ENCODE peak calls at places on chromosomes 12 and 14, in nine cellular contexts. Z is breast epithelium, Q is transverse colon, U is heart left ventricle, T is HepG2, Y is spleen, W is gastrocnemius medialis, S is IMR-90, I is tibial nerve. R is an unnamed sample.
A peak's percentile ranks its signal among the peaks of the same experiment; 100 is the strongest.

GRCh38 chr14:92960706-92961566 is 38.0 kb downstream of the CHGA start:
- DNase-seq in Q (no peak), W (no peak), Z (no peak), I (no peak), Y (peak; percentile 61), S (peak; percentile 55), T (no peak), U (no peak), R (no peak)

GRCh38 chr12:5965950-5966383 is 20.9 kb upstream of the ANO2 start:
- DNase-seq in U (peak; percentile 51), T (peak; percentile 28), W (no peak), Y (no peak), Z (no peak), Q (peak; percentile 40), S (peak; percentile 34), I (peak; percentile 20), R (no peak)

GRCh38 chr14:103628221-103628683 is 759 bp upstream of the KLC1 start:
- DNase-seq in U (peak; percentile 86), Y (peak; percentile 92), Z (peak; percentile 47), T (no peak), Q (peak; percentile 85), W (peak; percentile 64), I (peak; percentile 49), S (peak; percentile 79), R (peak; percentile 69)

GRCh38 chr12:96886998-96887677 is 19.9 kb upstream of the NEDD1 start:
- DNase-seq in Q (no peak), W (no peak), T (no peak), Y (no peak), Z (no peak), I (no peak), S (peak; percentile 66), U (no peak), R (peak; percentile 50)

GRCh38 chr12:46763230-46763629 is 62.6 kb downstream of the SLC38A4 start:
- DNase-seq in I (no peak), Q (no peak), U (no peak), S (no peak), W (no peak), T (no peak), Z (no peak), Y (no peak), R (no peak)

GRCh38 chr14:22007278-22008097 is 333.9 kb upstream of the OR4E1 start:
- DNase-seq in W (no peak), I (no peak), U (no peak), T (no peak), Z (no peak), Q (no peak), Y (no peak), S (no peak), R (no peak)

GRCh38 chr12:105076913-105077312 is 7.3 kb downstream of the ALDH1L2 start:
- DNase-seq in I (no peak), U (no peak), Q (no peak), S (no peak), Y (no peak), W (no peak), Z (no peak), T (no peak), R (no peak)

GRCh38 chr12:6962285-6963015 is 8.0 kb downstream of the PHB2 start:
- DNase-seq in I (no peak), W (no peak), U (peak; percentile 26), Z (no peak), T (no peak), Q (peak; percentile 89), Y (peak; percentile 84), S (no peak), R (no peak)

GRCh38 chr14:84112589-84112988 is 1417.4 kb upstream of the FLRT2 start:
- DNase-seq in T (no peak), Z (no peak), U (no peak), S (no peak), Y (no peak), W (no peak), I (no peak), Q (no peak), R (no peak)

GRCh38 chr12:116427200-116427932 is 131.8 kb upstream of the MAP1LC3B2 start:
- DNase-seq in Y (no peak), W (no peak), U (no peak), Z (no peak), T (no peak), S (no peak), Q (no peak), I (no peak), R (no peak)

GRCh38 chr14:65487783-65488578 is 75.5 kb downstream of the FUT8 start:
- DNase-seq in Y (no peak), I (no peak), S (no peak), U (no peak), W (no peak), T (no peak), Z (no peak), Q (no peak), R (no peak)

GRCh38 chr14:61934385-61934784 is 172.2 kb downstream of the SNAPC1 start:
- DNase-seq in I (no peak), W (no peak), Z (no peak), S (peak; percentile 99), Y (no peak), T (no peak), U (no peak), Q (no peak), R (no peak)

GRCh38 chr12:113208041-113208934 is 13.0 kb upstream of the TPCN1 start:
- DNase-seq in S (peak; percentile 79), W (peak; percentile 38), Y (peak; percentile 90), U (peak; percentile 70), Z (no peak), Q (peak; percentile 67), I (peak; percentile 47), T (no peak), R (no peak)

GRCh38 chr12:50401383-50402155 is 884 bp downstream of the LARP4 start:
- DNase-seq in Q (peak; percentile 13), W (peak; percentile 20), Z (no peak), I (peak; percentile 47), U (no peak), S (peak; percentile 51), T (no peak), Y (no peak), R (no peak)

GRCh38 chr12:5329118-5329517 is 102.8 kb upstream of the NTF3 start:
- DNase-seq in Q (no peak), T (no peak), Z (no peak), I (no peak), U (no peak), Y (no peak), W (no peak), S (no peak), R (no peak)

GRCh38 chr12:92503029-92503931 is 199.5 kb upstream of the PLEKHG7 start:
- DNase-seq in I (no peak), W (no peak), Y (no peak), S (no peak), U (peak; percentile 25), Q (no peak), Z (no peak), T (peak; percentile 60), R (peak; percentile 44)

GRCh38 chr14:64990291-64990690 is 3.6 kb downstream of the FNTB start:
- DNase-seq in Y (no peak), W (no peak), T (no peak), I (no peak), Q (no peak), S (no peak), U (no peak), Z (no peak), R (no peak)

GRCh38 chr12:14394317-14395058 is 29.0 kb downstream of the ATF7IP start:
- DNase-seq in W (no peak), T (peak; percentile 69), Q (no peak), Y (no peak), S (peak; percentile 84), I (no peak), Z (no peak), U (no peak), R (no peak)
- H3K27ac ChIP-seq in W (peak overlapping the region; percentile 65), T (peak overlapping the region; percentile 49), Q (peak overlapping the region; percentile 72), Y (peak overlapping the region; percentile 85), S (no peak overlapping the region), I (peak overlapping the region; percentile 76), Z (peak overlapping the region; percentile 59), U (peak overlapping the region; percentile 70), R (peak overlapping the region; percentile 54)

GRCh38 chr12:108357834-108358579 is 18.9 kb upstream of the CMKLR1 start:
- DNase-seq in Q (no peak), Y (no peak), T (no peak), S (no peak), Z (no peak), I (no peak), W (no peak), U (no peak), R (no peak)
- TF ChIP-seq POLR2A in Q (no peak), Y (no peak), T (no peak), S (no peak), Z (no peak), I (no peak), W (no peak), U (no peak), R (no peak)

GRCh38 chr14:97603201-97603600 is 806.0 kb downstream of the VRK1 start:
- DNase-seq in Z (no peak), Q (no peak), S (no peak), W (no peak), U (no peak), I (no peak), Y (no peak), T (no peak), R (no peak)

GRCh38 chr14:97602438-97603117 is 805.4 kb downstream of the VRK1 start:
- DNase-seq in S (no peak), I (no peak), T (no peak), U (no peak), Z (no peak), W (no peak), Q (peak; percentile 29), Y (peak; percentile 82), R (no peak)

DNA sequence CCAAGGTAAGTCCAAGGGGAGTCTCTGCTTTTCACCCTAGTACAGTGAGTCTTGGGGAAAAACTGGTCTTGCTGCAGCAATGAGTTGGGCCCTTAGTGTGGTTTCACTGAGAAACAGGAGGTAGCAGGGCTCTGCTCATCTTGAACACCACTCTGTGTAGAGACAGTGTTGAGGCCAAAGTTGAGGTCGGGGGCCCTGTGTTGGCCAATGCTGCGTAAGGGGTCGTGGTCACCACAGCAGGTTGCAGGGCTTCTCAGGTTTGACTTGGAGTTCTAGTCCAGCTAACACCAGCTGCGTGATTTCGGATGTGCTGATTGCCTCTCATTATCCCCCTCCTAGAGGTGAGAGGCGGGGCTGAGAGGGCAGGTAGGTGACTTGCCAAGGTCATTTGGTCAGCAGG is 807.5 kb downstream of the VRK1 start:
- DNase-seq in W (no peak), Y (no peak), T (no peak), I (no peak), Q (no peak), U (no peak), Z (no peak), S (no peak), R (no peak)
- H3K27ac ChIP-seq in W (no peak overlapping the region), Y (peak overlapping the region; percentile 87), T (no peak overlapping the region), I (no peak overlapping the region), Q (no peak overlapping the region), U (no peak overlapping the region), Z (no peak overlapping the region), S (no peak overlapping the region), R (no peak overlapping the region)

DNA sequence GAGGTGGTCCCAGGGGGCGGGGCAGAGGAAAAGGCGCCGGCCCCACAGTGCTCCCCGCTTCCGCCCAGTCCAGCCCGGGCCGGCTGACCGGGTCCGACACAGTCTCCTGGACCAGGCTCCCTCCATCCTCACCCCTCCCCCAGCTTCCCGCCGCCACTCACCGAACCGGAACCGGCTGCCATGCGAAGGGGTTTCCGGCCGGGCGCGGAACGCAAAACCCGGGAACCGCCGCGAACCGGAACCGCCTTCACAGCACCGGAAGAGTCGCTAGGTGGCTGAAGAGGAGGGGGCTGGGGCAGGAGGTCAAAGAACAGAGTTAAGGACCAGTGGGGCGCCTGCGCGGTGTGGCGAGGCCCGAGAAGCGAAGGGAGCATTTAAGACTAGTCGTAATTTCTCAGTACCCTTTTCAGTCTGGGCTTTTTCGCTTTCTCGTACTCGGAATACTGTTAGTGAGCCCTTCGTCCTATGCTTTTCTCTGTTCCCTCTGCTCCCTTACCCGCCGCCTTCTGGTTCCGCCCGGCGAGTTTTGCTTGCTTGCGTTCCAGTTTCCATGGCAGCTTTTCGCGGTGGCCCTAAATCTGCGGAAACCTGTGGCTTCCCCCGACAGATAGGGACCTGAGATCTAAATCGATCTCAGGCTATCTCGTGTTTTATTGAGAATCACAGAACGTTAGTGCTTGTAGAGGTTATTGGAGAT is at the start of gene SENP1:
- DNase-seq in T (peak; percentile 80), W (peak; percentile 81), Z (peak; percentile 75), I (peak; percentile 80), S (peak; percentile 81), U (peak; percentile 93), Q (peak; percentile 90), Y (peak; percentile 96), R (peak; percentile 85)
- TF ChIP-seq POLR2A in T (peak; percentile 61), W (peak; percentile 46), Z (no peak), I (no peak), S (peak; percentile 59), U (peak; percentile 17), Q (peak; percentile 38), Y (no peak), R (no peak)

R was measured in uterus.